ENCODE peak calls at places on chromosomes 4 and X, in six cellular contexts. S is activated naive CD4-positive, alpha-beta T cell treated with Interleukin-2 at 50 U/mL for 16 hours; Q is sciatic nerve; O is brain microvascular endothelial cell; T is uterus; G is stimulated activated CD4-positive, alpha-beta T cell treated with anti-CD3 and anti-CD28 coated beads, Interleukin-2, amount 100 ng/mL, for 24 hours. M is an unnamed sample.

GRCh38 chr4:163810757-163811156 is 316.3 kb downstream of the TMA16 start:
- DNase-seq in O (no peak), G (no peak), S (no peak), Q (no peak), T (no peak), M (no peak)

GRCh38 chr4:57640391-57641100 is 530.4 kb upstream of the IGFBP7 start:
- DNase-seq in G (no peak), T (no peak), S (no peak), Q (no peak), O (no peak), M (no peak)

GRCh38 chrX:17294561-17294960 is 80.4 kb upstream of the NHS start:
- DNase-seq in S (no peak), O (no peak), Q (no peak), G (no peak), T (no peak), M (no peak)

GRCh38 chr4:26201119-26201518 is 119.7 kb upstream of the RBPJ start:
- DNase-seq in T (no peak), G (no peak), Q (no peak), S (no peak), O (no peak), M (no peak)

GRCh38 chr4:38791005-38791404 is 8.2 kb upstream of the TLR10 start:
- DNase-seq in Q (no peak), T (no peak), G (no peak), S (no peak), O (no peak), M (no peak)

GRCh38 chr4:183515411-183515810 is 10.6 kb downstream of the ING2 start:
- DNase-seq in O (no peak), G (no peak), T (no peak), S (no peak), Q (no peak), M (no peak)

GRCh38 chr4:39910064-39910463 is 67.6 kb downstream of the PDS5A start:
- DNase-seq in S (no peak), O (no peak), T (no peak), G (no peak), Q (no peak), M (no peak)

GRCh38 chr4:18815779-18816173 is 794.2 kb upstream of the LCORL start:
- DNase-seq in G (no peak), S (no peak), O (no peak), T (no peak), Q (no peak), M (no peak)

GRCh38 chr4:20463176-20463430 is 211.4 kb downstream of the SLIT2 start:
- DNase-seq in S (no peak), Q (no peak), G (no peak), O (no peak), T (no peak), M (no peak)

GRCh38 chrX:52424658-52425057 is 55.8 kb downstream of the XAGE2 start:
- DNase-seq in G (no peak), T (no peak), O (peak), S (no peak), Q (no peak), M (no peak)

GRCh38 chr4:47251363-47252135 is 212.0 kb downstream of the COMMD8 start:
- DNase-seq in T (no peak), G (no peak), O (no peak), S (no peak), Q (no peak), M (no peak)

GRCh38 chr4:41432889-41433288 is 105.1 kb upstream of the LIMCH1 start:
- DNase-seq in S (no peak), Q (no peak), G (no peak), T (no peak), O (peak), M (no peak)